ENCODE peak calls at places on chromosomes 3 and 15, in four cellular contexts. V, Y, G and U are unnamed samples.

GRCh38 chr3:133991209-133991608 is 38.5 kb downstream of the SLCO2A1 start:
- DNase-seq in G (peak), Y (no peak), V (no peak), U (no peak)

GRCh38 chr3:184629555-184630160 is 68.1 kb downstream of the EPHB3 start:
- DNase-seq in Y (no peak), V (no peak), G (no peak), U (no peak)

GRCh38 chr15:38038659-38039442 is 104.4 kb downstream of the TMCO5A start:
- DNase-seq in V (no peak), Y (peak), G (no peak), U (no peak)

GRCh38 chr3:58037141-58037910 is 29.1 kb downstream of the FLNB start:
- DNase-seq in G (no peak), Y (no peak), V (no peak), U (no peak)

GRCh38 chr3:59809016-59809415 is 759.2 kb upstream of the CFAP20DC start:
- DNase-seq in G (no peak), Y (no peak), V (no peak), U (no peak)

GRCh38 chr15:67021455-67021854 is 43.9 kb upstream of the SMAD3 start:
- DNase-seq in V (no peak), G (no peak), Y (no peak), U (no peak)

GRCh38 chr3:99872633-99873254 is 55.1 kb downstream of the CMSS1 start:
- DNase-seq in V (no peak), Y (no peak), G (no peak), U (no peak)

GRCh38 chr15:80761754-80762153 is 17.4 kb upstream of the CEMIP start:
- DNase-seq in Y (no peak), V (no peak), G (no peak), U (no peak)

GRCh38 chr3:138180375-138181029 is 5.8 kb upstream of the DBR1 start:
- DNase-seq in V (no peak), G (no peak), Y (no peak), U (peak)

GRCh38 chr3:12922299-12922698 is 80.9 kb upstream of the RPL32 start:
- DNase-seq in G (no peak), V (no peak), Y (no peak), U (no peak)

GRCh38 chr15:49530106-49530505 is 90.5 kb downstream of the FAM227B start:
- DNase-seq in Y (peak), V (no peak), G (no peak), U (no peak)

GRCh38 chr15:30991301-30992072 is at the start of gene MTMR10:
- DNase-seq in Y (no peak), V (peak), G (peak), U (peak)

GRCh38 chr3:172213765-172214358 is 174.5 kb downstream of the FNDC3B start:
- DNase-seq in Y (no peak), V (no peak), G (no peak), U (no peak)

GRCh38 chr15:95448531-95449210 is 881.8 kb upstream of the NR2F2 start:
- DNase-seq in Y (no peak), G (no peak), V (no peak), U (no peak)

GRCh38 chr15:29813009-29813408 is 9.3 kb downstream of the TJP1 start:
- DNase-seq in Y (no peak), V (no peak), G (no peak), U (no peak)

GRCh38 chr15:35126236-35126635 is 41.1 kb upstream of the NANOGP8 start:
- DNase-seq in G (no peak), Y (no peak), V (no peak), U (no peak)

GRCh38 chr15:59296181-59296617 is 76.5 kb downstream of the MYO1E start:
- DNase-seq in Y (peak), G (no peak), V (no peak), U (no peak)

GRCh38 chr3:30689202-30689641 is 82.8 kb downstream of the TGFBR2 start:
- DNase-seq in G (no peak), Y (no peak), V (no peak), U (no peak)

GRCh38 chr15:84863480-84864428 is 20.7 kb upstream of the SLC28A1 start:
- DNase-seq in V (no peak), G (no peak), Y (no peak), U (no peak)

GRCh38 chr15:90004671-90005070 is 3.5 kb downstream of the ZNF710 start:
- DNase-seq in V (peak), G (peak), Y (peak), U (no peak)

GRCh38 chr3:149596136-149596770 is 61.6 kb downstream of the WWTR1 start:
- DNase-seq in V (no peak), Y (no peak), G (no peak), U (no peak)